ENCODE peak calls at places on chromosomes 4 and X, in eight cellular contexts. X is lower leg skin, C is K562, M is heart left ventricle, F is transverse colon, Y is NB4, A is ovary, L is GM12878. T is an unnamed sample.

GRCh38 chr4:103018391-103019318 is 850 bp downstream of the SLC9B1 start:
- DNase-seq in X (no peak), C (peak), M (no peak), F (peak), Y (peak), A (peak), L (no peak), T (no peak)

GRCh38 chrX:25013593-25014365 is 2.0 kb downstream of the ARX start:
- DNase-seq in X (no peak), C (peak), M (no peak), F (no peak), Y (peak), A (no peak), L (no peak), T (no peak)

GRCh38 chr4:15232725-15233597 is 194.9 kb upstream of the C1QTNF7 start:
- DNase-seq in X (no peak), C (no peak), M (no peak), F (no peak), Y (no peak), A (peak), L (no peak), T (no peak)

GRCh38 chr4:8849266-8850073 is 22.2 kb downstream of the HMX1 start:
- DNase-seq in X (no peak), C (no peak), M (peak), F (no peak), Y (no peak), A (no peak), L (no peak), T (no peak)

GRCh38 chr4:16626945-16627344 is 271.5 kb downstream of the LDB2 start:
- DNase-seq in X (peak), C (no peak), M (peak), F (no peak), Y (peak), A (no peak), L (no peak), T (peak)

GRCh38 chr4:182320092-182320491 is 76.9 kb downstream of the TENM3 start:
- DNase-seq in X (no peak), C (no peak), M (no peak), F (no peak), Y (no peak), A (no peak), L (no peak), T (no peak)

GRCh38 chr4:140004580-140005314 is 149.2 kb downstream of the MAML3 start:
- DNase-seq in X (no peak), C (no peak), M (peak), F (no peak), Y (no peak), A (peak), L (no peak), T (no peak)

GRCh38 chr4:58247792-58248191 is 1137.6 kb upstream of the IGFBP7 start:
- DNase-seq in X (no peak), C (no peak), M (no peak), F (no peak), Y (peak), A (no peak), L (no peak), T (no peak)

GRCh38 chr4:2432991-2433530 is 14.3 kb downstream of the CFAP99 start:
- DNase-seq in X (no peak), C (peak), M (no peak), F (no peak), Y (no peak), A (no peak), L (no peak), T (peak)

GRCh38 chr4:7787681-7788141 is 151.9 kb downstream of the AFAP1 start:
- DNase-seq in X (no peak), C (no peak), M (no peak), F (no peak), Y (no peak), A (peak), L (no peak), T (no peak)

GRCh38 chrX:153727108-153727931 is 2.7 kb downstream of the ABCD1 start:
- DNase-seq in X (no peak), C (no peak), M (peak), F (peak), Y (peak), A (peak), L (no peak), T (peak)

GRCh38 chr4:183905593-183906485 is 732 bp downstream of the STOX2 start:
- DNase-seq in X (no peak), C (no peak), M (peak), F (peak), Y (peak), A (peak), L (no peak), T (no peak)

GRCh38 chr4:102343964-102344519 is 1.2 kb downstream of the SLC39A8 start:
- DNase-seq in X (no peak), C (peak), M (no peak), F (no peak), Y (peak), A (no peak), L (peak), T (no peak)

GRCh38 chr4:101693842-101694398 is 96.6 kb upstream of the BANK1 start:
- DNase-seq in X (no peak), C (no peak), M (no peak), F (no peak), Y (no peak), A (no peak), L (no peak), T (no peak)

GRCh38 chrX:153934473-153935325 is at the start of gene NAA10:
- DNase-seq in X (no peak), C (peak), M (peak), F (peak), Y (peak), A (peak), L (no peak), T (peak)

GRCh38 chr4:3218824-3219760 is 29.9 kb upstream of the MSANTD1 start:
- DNase-seq in X (no peak), C (no peak), M (no peak), F (no peak), Y (no peak), A (peak), L (no peak), T (no peak)

GRCh38 chrX:2497961-2498780 is 2.6 kb downstream of the DHRSX start:
- DNase-seq in X (no peak), C (no peak), M (no peak), F (peak), Y (no peak), A (no peak), L (no peak), T (no peak)

GRCh38 chrX:140762061-140762460 is 52.5 kb downstream of the LINC00632 start:
- DNase-seq in X (peak), C (peak), M (peak), F (peak), Y (peak), A (peak), L (no peak), T (no peak)

GRCh38 chr4:159175165-159175988 is 72.5 kb downstream of the RAPGEF2 start:
- DNase-seq in X (peak), C (peak), M (peak), F (peak), Y (peak), A (peak), L (peak), T (peak)

GRCh38 chr4:43330288-43330687 is 437.8 kb downstream of the GRXCR1 start:
- DNase-seq in X (no peak), C (no peak), M (no peak), F (no peak), Y (no peak), A (no peak), L (no peak), T (no peak)

GRCh38 chrX:70508296-70508911 is 63.8 kb downstream of the DLG3 start:
- DNase-seq in X (no peak), C (no peak), M (no peak), F (no peak), Y (no peak), A (no peak), L (no peak), T (no peak)

GRCh38 chr4:38152305-38152704 is 192.1 kb downstream of the PTTG2 start:
- DNase-seq in X (no peak), C (no peak), M (no peak), F (no peak), Y (no peak), A (no peak), L (no peak), T (no peak)

GRCh38 chr4:38124961-38125360 is 164.8 kb downstream of the PTTG2 start:
- DNase-seq in X (no peak), C (no peak), M (no peak), F (no peak), Y (no peak), A (no peak), L (no peak), T (no peak)

GRCh38 chrX:101693476-101693875 is 33.8 kb upstream of the ARMCX2 start:
- DNase-seq in X (no peak), C (no peak), M (no peak), F (no peak), Y (no peak), A (no peak), L (no peak), T (no peak)

GRCh38 chr4:7016086-7016485 is 27.1 kb upstream of the TADA2B start:
- DNase-seq in X (no peak), C (no peak), M (no peak), F (no peak), Y (no peak), A (no peak), L (no peak), T (no peak)

GRCh38 chr4:57114973-57115372 is 4.8 kb upstream of the IGFBP7 start:
- DNase-seq in X (no peak), C (no peak), M (no peak), F (no peak), Y (peak), A (no peak), L (no peak), T (peak)

GRCh38 chrX:6163761-6164160 is 64.9 kb downstream of the NLGN4X start:
- DNase-seq in X (no peak), C (no peak), M (no peak), F (no peak), Y (no peak), A (no peak), L (no peak), T (no peak)

GRCh38 chr4:185437809-185438208 is 12.0 kb upstream of the UFSP2 start:
- DNase-seq in X (no peak), C (no peak), M (no peak), F (no peak), Y (no peak), A (no peak), L (no peak), T (no peak)

GRCh38 chr4:186765138-186765537 is 41.5 kb upstream of the FAT1 start:
- DNase-seq in X (peak), C (peak), M (no peak), F (peak), Y (no peak), A (no peak), L (no peak), T (peak)

GRCh38 chr4:19684079-19684478 is 567.6 kb upstream of the SLIT2 start:
- DNase-seq in X (no peak), C (no peak), M (no peak), F (no peak), Y (no peak), A (no peak), L (no peak), T (no peak)

GRCh38 chr4:169070071-169070894 is 60.2 kb upstream of the CBR4 start:
- DNase-seq in X (peak), C (no peak), M (peak), F (peak), Y (peak), A (peak), L (no peak), T (peak)

GRCh38 chr4:169071781-169072180 is 61.7 kb upstream of the CBR4 start:
- DNase-seq in X (no peak), C (no peak), M (no peak), F (no peak), Y (no peak), A (no peak), L (no peak), T (no peak)

GRCh38 chr4:169074117-169074516 is 64.1 kb upstream of the CBR4 start:
- DNase-seq in X (no peak), C (no peak), M (no peak), F (no peak), Y (no peak), A (no peak), L (no peak), T (no peak)

GRCh38 chr4:169068423-169068822 is 58.4 kb upstream of the CBR4 start:
- DNase-seq in X (no peak), C (no peak), M (no peak), F (no peak), Y (no peak), A (no peak), L (no peak), T (no peak)

GRCh38 chr4:169070895-169071218 is 60.8 kb upstream of the CBR4 start:
- DNase-seq in X (no peak), C (no peak), M (no peak), F (peak), Y (no peak), A (no peak), L (no peak), T (no peak)
- TF ChIP-seq POLR2A in X (no peak), C (no peak), M (no peak), F (no peak), Y (no peak), A (no peak), L (no peak), T (no peak)

DNA sequence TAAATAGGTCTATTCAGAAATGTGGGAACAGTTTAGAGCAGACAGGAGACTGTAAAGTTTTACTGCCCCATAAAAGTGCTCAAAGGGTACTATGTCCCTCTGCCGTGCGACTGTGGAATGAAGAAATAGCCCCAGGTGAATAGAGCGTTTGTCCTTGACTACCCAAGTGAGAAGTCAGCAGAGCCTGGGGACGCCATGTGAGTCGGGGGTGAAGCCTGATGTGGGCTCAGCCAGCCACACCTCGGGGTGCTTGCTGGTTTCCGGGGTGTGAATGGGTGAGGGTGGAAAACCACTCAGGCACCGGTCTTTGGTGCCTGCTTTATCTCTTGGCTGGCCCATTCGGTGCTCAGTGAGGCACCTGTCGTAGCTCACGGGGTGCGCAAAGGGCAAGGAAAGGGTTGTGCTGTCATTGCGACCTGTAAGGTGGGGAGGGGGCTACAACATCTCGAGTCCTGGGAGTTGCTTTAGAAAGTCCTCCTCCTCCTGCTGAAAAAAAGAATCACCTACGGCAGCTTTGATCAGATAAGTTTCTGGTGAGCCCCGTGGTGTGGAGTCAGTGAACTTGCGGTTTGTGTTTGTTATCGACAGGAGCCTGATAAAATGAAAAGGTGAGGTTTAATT is 895 bp downstream of the TRIM2 start:
- DNase-seq in X (no peak), C (peak), M (no peak), F (peak), Y (no peak), A (no peak), L (peak), T (no peak)
- TF ChIP-seq POLR2A in X (no peak), C (no peak), M (no peak), F (peak), Y (no peak), A (no peak), L (no peak), T (no peak)

GRCh38 chrX:20141281-20142220 is at the start of gene EIF1AX:
- DNase-seq in X (peak), C (peak), M (peak), F (peak), Y (peak), A (peak), L (peak), T (peak)
- TF ChIP-seq POLR2A in X (no peak), C (peak), M (peak), F (peak), Y (peak), A (peak), L (peak), T (peak)

DNA sequence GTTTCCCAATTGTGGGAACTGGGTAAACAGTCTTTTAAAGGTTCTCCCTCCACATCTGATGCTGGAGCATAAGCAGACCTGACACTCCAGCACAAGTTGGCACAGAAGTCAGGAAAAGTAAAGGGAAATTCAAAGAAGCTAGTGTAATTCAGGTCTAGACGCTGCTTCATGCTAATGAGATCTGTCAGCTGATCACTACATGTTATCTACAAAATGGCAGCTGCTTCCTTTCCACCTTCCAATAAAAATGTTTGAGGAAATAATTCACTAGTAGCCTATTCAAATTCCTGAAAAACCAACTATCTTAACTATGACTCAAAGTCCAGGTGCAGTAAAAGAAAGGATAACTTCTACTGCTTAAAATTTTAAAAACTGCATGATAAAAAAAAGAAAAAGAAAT is 29.3 kb downstream of the DCAF8L2 start:
- DNase-seq in X (no peak), C (no peak), M (no peak), F (no peak), Y (no peak), A (no peak), L (no peak), T (no peak)
- TF ChIP-seq POLR2A in X (no peak), C (no peak), M (no peak), F (no peak), Y (no peak), A (no peak), L (no peak), T (no peak)

T was measured in H54.